ENCODE peak calls at places on chromosomes 11 and 22, in seven cellular contexts. One of them, this sample, is unnamed.

GRCh38 chr11:118152552-118153471 is at the start of gene SCN4B:
- DNase-seq in fibroblast of lung: peak
- DNase-seq in AG04449: no peak
- DNase-seq in nephron progenitor cell: peak
- DNase-seq in type B pancreatic cell: no peak
- DNase-seq in pancreas: peak
- DNase-seq in progenitor cell of endocrine pancreas: peak
- DNase-seq in this sample: no peak

GRCh38 chr11:2827792-2828191 is 57.8 kb downstream of the CDKN1C start:
- DNase-seq in fibroblast of lung: no peak
- DNase-seq in AG04449: no peak
- DNase-seq in nephron progenitor cell: no peak
- DNase-seq in type B pancreatic cell: no peak
- DNase-seq in pancreas: no peak
- DNase-seq in progenitor cell of endocrine pancreas: no peak
- DNase-seq in this sample: no peak

GRCh38 chr22:31451709-31452571 is 37.7 kb downstream of the EIF4ENIF1 start:
- DNase-seq in fibroblast of lung: peak
- DNase-seq in AG04449: peak
- DNase-seq in nephron progenitor cell: no peak
- DNase-seq in type B pancreatic cell: no peak
- DNase-seq in pancreas: peak
- DNase-seq in progenitor cell of endocrine pancreas: no peak
- DNase-seq in this sample: peak

GRCh38 chr11:81207421-81208054 is 1526.1 kb downstream of the FAM181B start:
- DNase-seq in fibroblast of lung: no peak
- DNase-seq in AG04449: no peak
- DNase-seq in nephron progenitor cell: no peak
- DNase-seq in type B pancreatic cell: no peak
- DNase-seq in pancreas: no peak
- DNase-seq in progenitor cell of endocrine pancreas: no peak
- DNase-seq in this sample: no peak

GRCh38 chr11:134730096-134730495 is 318.1 kb upstream of the B3GAT1 start:
- DNase-seq in fibroblast of lung: no peak
- DNase-seq in AG04449: no peak
- DNase-seq in nephron progenitor cell: no peak
- DNase-seq in type B pancreatic cell: no peak
- DNase-seq in pancreas: no peak
- DNase-seq in progenitor cell of endocrine pancreas: no peak
- DNase-seq in this sample: no peak

GRCh38 chr11:115724709-115725108 is 220.5 kb upstream of the CADM1 start:
- DNase-seq in fibroblast of lung: peak
- DNase-seq in AG04449: peak
- DNase-seq in nephron progenitor cell: no peak
- DNase-seq in type B pancreatic cell: no peak
- DNase-seq in pancreas: no peak
- DNase-seq in progenitor cell of endocrine pancreas: no peak
- DNase-seq in this sample: no peak

GRCh38 chr22:29563652-29564460 is 10.3 kb upstream of the THOC5 start:
- DNase-seq in fibroblast of lung: no peak
- DNase-seq in AG04449: no peak
- DNase-seq in nephron progenitor cell: no peak
- DNase-seq in type B pancreatic cell: no peak
- DNase-seq in pancreas: no peak
- DNase-seq in progenitor cell of endocrine pancreas: no peak
- DNase-seq in this sample: no peak

GRCh38 chr22:44840611-44841322 is 88.4 kb downstream of the ARHGAP8 start:
- DNase-seq in fibroblast of lung: no peak
- DNase-seq in AG04449: no peak
- DNase-seq in nephron progenitor cell: no peak
- DNase-seq in type B pancreatic cell: no peak
- DNase-seq in pancreas: no peak
- DNase-seq in progenitor cell of endocrine pancreas: no peak
- DNase-seq in this sample: no peak

GRCh38 chr22:41976961-41977566 is 7.8 kb downstream of the SEPTIN3 start:
- DNase-seq in fibroblast of lung: no peak
- DNase-seq in AG04449: no peak
- DNase-seq in nephron progenitor cell: peak
- DNase-seq in type B pancreatic cell: no peak
- DNase-seq in pancreas: no peak
- DNase-seq in progenitor cell of endocrine pancreas: no peak
- DNase-seq in this sample: no peak

GRCh38 chr11:32885556-32885955 is 7.1 kb upstream of the QSER1 start:
- DNase-seq in fibroblast of lung: no peak
- DNase-seq in AG04449: no peak
- DNase-seq in nephron progenitor cell: no peak
- DNase-seq in type B pancreatic cell: no peak
- DNase-seq in pancreas: no peak
- DNase-seq in progenitor cell of endocrine pancreas: no peak
- DNase-seq in this sample: no peak

GRCh38 chr22:38460367-38460952 is 5.5 kb upstream of the KCNJ4 start:
- DNase-seq in fibroblast of lung: no peak
- DNase-seq in AG04449: no peak
- DNase-seq in nephron progenitor cell: no peak
- DNase-seq in type B pancreatic cell: no peak
- DNase-seq in pancreas: no peak
- DNase-seq in progenitor cell of endocrine pancreas: no peak
- DNase-seq in this sample: no peak

GRCh38 chr11:65584723-65585171 is 8.9 kb downstream of the EHBP1L1 start:
- DNase-seq in fibroblast of lung: no peak
- DNase-seq in AG04449: no peak
- DNase-seq in nephron progenitor cell: no peak
- DNase-seq in type B pancreatic cell: no peak
- DNase-seq in pancreas: no peak
- DNase-seq in progenitor cell of endocrine pancreas: no peak
- DNase-seq in this sample: no peak

GRCh38 chr11:114131366-114131963 is 72.0 kb downstream of the ZBTB16 start:
- DNase-seq in fibroblast of lung: no peak
- DNase-seq in AG04449: no peak
- DNase-seq in nephron progenitor cell: no peak
- DNase-seq in type B pancreatic cell: no peak
- DNase-seq in pancreas: no peak
- DNase-seq in progenitor cell of endocrine pancreas: no peak
- DNase-seq in this sample: no peak

GRCh38 chr22:49783926-49784629 is 43.6 kb downstream of the BRD1 start:
- DNase-seq in fibroblast of lung: no peak
- DNase-seq in AG04449: no peak
- DNase-seq in nephron progenitor cell: no peak
- DNase-seq in type B pancreatic cell: no peak
- DNase-seq in pancreas: no peak
- DNase-seq in progenitor cell of endocrine pancreas: no peak
- DNase-seq in this sample: no peak

DNA sequence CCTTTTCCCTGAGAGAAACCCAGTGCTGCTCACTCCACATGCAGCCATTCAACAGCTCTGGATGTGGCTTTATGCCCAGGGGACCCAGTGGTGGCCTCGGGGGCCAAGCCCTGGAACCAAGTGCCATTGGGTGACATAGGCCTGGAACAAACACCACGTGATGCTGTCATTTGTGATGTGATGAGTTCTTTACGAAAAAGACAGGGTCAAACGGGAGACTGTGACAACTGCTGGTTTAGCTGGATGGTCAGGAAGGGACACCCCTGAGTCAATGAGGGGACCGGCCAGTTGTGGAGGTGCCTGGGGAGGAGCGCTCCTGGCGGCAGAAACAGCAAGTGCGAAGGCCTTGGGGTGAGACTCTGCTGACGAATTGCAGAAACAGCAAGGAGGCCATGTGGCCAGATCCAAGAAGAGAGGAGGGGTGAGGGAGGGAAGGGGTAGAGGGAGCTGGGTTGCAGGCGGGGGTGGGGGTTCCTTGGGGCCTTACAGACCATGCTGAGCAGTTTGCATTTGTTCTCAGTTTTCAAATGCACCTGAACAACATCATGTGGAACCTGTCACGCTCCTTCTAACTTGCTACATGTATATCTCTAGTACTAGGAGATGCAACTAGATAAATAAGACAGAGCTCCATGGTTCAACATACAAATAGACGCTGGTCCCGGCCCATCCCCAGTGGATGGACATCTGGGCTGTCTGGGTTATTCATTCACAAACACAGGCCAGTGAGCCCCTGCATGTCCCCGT is 56.1 kb downstream of the IGLL5 start:
- DNase-seq in fibroblast of lung: no peak
- DNase-seq in AG04449: no peak
- DNase-seq in nephron progenitor cell: no peak
- DNase-seq in type B pancreatic cell: peak
- DNase-seq in pancreas: no peak
- DNase-seq in progenitor cell of endocrine pancreas: peak
- DNase-seq in this sample: no peak
- TF ChIP-seq CTCF in fibroblast of lung: no peak
- TF ChIP-seq CTCF in AG04449: no peak
- TF ChIP-seq CTCF in nephron progenitor cell: no peak
- TF ChIP-seq CTCF in type B pancreatic cell: no peak
- TF ChIP-seq CTCF in pancreas: no peak
- TF ChIP-seq CTCF in progenitor cell of endocrine pancreas: no peak
- TF ChIP-seq CTCF in this sample: no peak

GRCh38 chr11:63944987-63945386 is 6.2 kb downstream of the NAA40 start:
- DNase-seq in fibroblast of lung: no peak
- DNase-seq in AG04449: no peak
- DNase-seq in nephron progenitor cell: no peak
- DNase-seq in type B pancreatic cell: no peak
- DNase-seq in pancreas: peak
- DNase-seq in progenitor cell of endocrine pancreas: no peak
- DNase-seq in this sample: no peak
- TF ChIP-seq CTCF in fibroblast of lung: no peak
- TF ChIP-seq CTCF in AG04449: no peak
- TF ChIP-seq CTCF in nephron progenitor cell: no peak
- TF ChIP-seq CTCF in type B pancreatic cell: no peak
- TF ChIP-seq CTCF in pancreas: no peak
- TF ChIP-seq CTCF in progenitor cell of endocrine pancreas: no peak
- TF ChIP-seq CTCF in this sample: no peak

GRCh38 chr11:96091476-96091875 is 167.6 kb upstream of the MTMR2 start:
- DNase-seq in fibroblast of lung: no peak
- DNase-seq in AG04449: no peak
- DNase-seq in nephron progenitor cell: no peak
- DNase-seq in type B pancreatic cell: no peak
- DNase-seq in pancreas: no peak
- DNase-seq in progenitor cell of endocrine pancreas: no peak
- DNase-seq in this sample: no peak
- TF ChIP-seq CTCF in fibroblast of lung: no peak
- TF ChIP-seq CTCF in AG04449: no peak
- TF ChIP-seq CTCF in nephron progenitor cell: no peak
- TF ChIP-seq CTCF in type B pancreatic cell: no peak
- TF ChIP-seq CTCF in pancreas: no peak
- TF ChIP-seq CTCF in progenitor cell of endocrine pancreas: no peak
- TF ChIP-seq CTCF in this sample: no peak

GRCh38 chr11:34105079-34105956 is at the start of gene NAT10:
- DNase-seq in fibroblast of lung: peak
- DNase-seq in AG04449: peak
- DNase-seq in nephron progenitor cell: peak
- DNase-seq in type B pancreatic cell: peak
- DNase-seq in pancreas: peak
- DNase-seq in progenitor cell of endocrine pancreas: peak
- DNase-seq in this sample: peak
- TF ChIP-seq CTCF in fibroblast of lung: no peak
- TF ChIP-seq CTCF in AG04449: no peak
- TF ChIP-seq CTCF in nephron progenitor cell: no peak
- TF ChIP-seq CTCF in type B pancreatic cell: peak
- TF ChIP-seq CTCF in pancreas: no peak
- TF ChIP-seq CTCF in progenitor cell of endocrine pancreas: peak
- TF ChIP-seq CTCF in this sample: no peak

DNA sequence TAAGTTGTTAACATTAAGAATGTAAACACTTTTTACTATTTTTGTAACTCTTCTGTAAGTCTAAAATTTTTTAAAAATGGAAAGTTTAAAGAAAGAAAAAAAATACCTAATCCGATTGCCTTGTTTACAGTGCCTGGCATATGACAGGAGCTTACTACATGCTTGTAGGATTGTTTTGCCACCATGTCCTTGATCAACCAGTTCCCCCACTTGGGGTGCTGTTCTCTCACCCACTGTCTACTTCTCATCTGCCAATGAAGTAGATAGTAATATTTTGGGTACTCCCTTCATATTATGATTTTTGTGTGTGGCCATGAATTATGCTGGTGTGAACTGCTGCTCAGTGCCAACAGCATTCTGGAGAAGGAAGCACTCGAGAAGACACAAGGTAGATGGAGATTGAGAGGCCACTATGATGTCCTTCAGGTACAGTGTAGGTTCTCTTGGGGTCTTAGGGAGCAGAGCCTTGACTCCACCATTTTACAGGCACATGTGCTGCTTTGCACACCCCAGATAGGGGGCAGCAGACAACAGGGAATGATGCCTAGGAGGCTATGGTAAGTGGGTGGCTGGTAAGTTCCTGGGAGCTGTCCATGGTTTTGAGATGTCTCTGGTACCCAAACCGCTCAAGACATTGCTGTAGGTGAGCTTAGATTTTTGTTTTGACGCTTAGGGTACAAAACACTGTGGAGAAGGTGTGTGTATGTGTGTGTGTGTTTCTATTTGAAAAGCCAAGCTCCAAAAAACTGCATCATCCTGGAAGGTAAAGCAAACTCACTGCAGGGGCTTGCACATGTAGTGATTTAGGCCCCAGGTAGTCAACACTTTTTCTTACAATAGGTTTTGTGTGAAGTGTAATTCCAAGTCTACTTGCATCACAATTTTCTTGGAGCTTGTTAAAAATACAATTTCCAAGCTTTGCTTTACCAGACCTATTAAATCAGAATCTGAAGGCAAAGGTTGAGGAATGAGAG is 494.5 kb upstream of the LARGE1 start:
- DNase-seq in fibroblast of lung: peak
- DNase-seq in AG04449: no peak
- DNase-seq in nephron progenitor cell: peak
- DNase-seq in type B pancreatic cell: peak
- DNase-seq in pancreas: peak
- DNase-seq in progenitor cell of endocrine pancreas: peak
- DNase-seq in this sample: peak
- TF ChIP-seq CTCF in fibroblast of lung: no peak
- TF ChIP-seq CTCF in AG04449: peak
- TF ChIP-seq CTCF in nephron progenitor cell: peak
- TF ChIP-seq CTCF in type B pancreatic cell: peak
- TF ChIP-seq CTCF in pancreas: peak
- TF ChIP-seq CTCF in progenitor cell of endocrine pancreas: peak
- TF ChIP-seq CTCF in this sample: peak

GRCh38 chr22:32518848-32519247 is 44.2 kb downstream of the FBXO7 start:
- DNase-seq in fibroblast of lung: no peak
- DNase-seq in AG04449: no peak
- DNase-seq in nephron progenitor cell: no peak
- DNase-seq in type B pancreatic cell: no peak
- DNase-seq in pancreas: no peak
- DNase-seq in progenitor cell of endocrine pancreas: no peak
- DNase-seq in this sample: no peak
- TF ChIP-seq CTCF in fibroblast of lung: no peak
- TF ChIP-seq CTCF in AG04449: peak
- TF ChIP-seq CTCF in nephron progenitor cell: no peak
- TF ChIP-seq CTCF in type B pancreatic cell: peak
- TF ChIP-seq CTCF in pancreas: no peak
- TF ChIP-seq CTCF in progenitor cell of endocrine pancreas: peak
- TF ChIP-seq CTCF in this sample: peak

GRCh38 chr11:71086687-71087258 is 165.6 kb downstream of the SHANK2 start:
- DNase-seq in fibroblast of lung: no peak
- DNase-seq in AG04449: no peak
- DNase-seq in nephron progenitor cell: peak
- DNase-seq in type B pancreatic cell: no peak
- DNase-seq in pancreas: peak
- DNase-seq in progenitor cell of endocrine pancreas: peak
- DNase-seq in this sample: no peak
- TF ChIP-seq CTCF in fibroblast of lung: no peak
- TF ChIP-seq CTCF in AG04449: peak
- TF ChIP-seq CTCF in nephron progenitor cell: peak
- TF ChIP-seq CTCF in type B pancreatic cell: peak
- TF ChIP-seq CTCF in pancreas: peak
- TF ChIP-seq CTCF in progenitor cell of endocrine pancreas: peak
- TF ChIP-seq CTCF in this sample: peak

This sample was measured in kidney epithelial cell.